ENCODE peak calls at places on chromosome 7, in ten cellular contexts. Y, F, E, L, Z, A, I, K, J and R are unnamed samples.

GRCh38 chr7:128215739-128216138 is 25.3 kb upstream of the LEP start:
- DNase-seq in Y (no peak), F (no peak), E (no peak), L (no peak), Z (no peak), A (peak; percentile 19), I (peak; percentile 48), K (no peak), J (peak; percentile 38), R (no peak)

GRCh38 chr7:101377189-101377736 is 14.6 kb downstream of the COL26A1 start:
- DNase-seq in Y (no peak), F (no peak), E (no peak), L (no peak), Z (no peak), A (no peak), I (peak; percentile 36), K (no peak), J (no peak), R (no peak)

GRCh38 chr7:90834771-90835170 is 238.7 kb downstream of the CDK14 start:
- DNase-seq in Y (no peak), F (no peak), E (no peak), L (no peak), Z (no peak), A (no peak), I (no peak), K (no peak), J (no peak), R (no peak)

GRCh38 chr7:100464210-100464660 is at the start of gene SPACDR:
- DNase-seq in Y (no peak), F (no peak), E (no peak), L (no peak), Z (no peak), A (no peak), I (peak; percentile 30), K (no peak), J (no peak), R (no peak)

GRCh38 chr7:158282461-158283001 is 305.1 kb downstream of the PTPRN2 start:
- DNase-seq in Y (no peak), F (no peak), E (no peak), L (no peak), Z (no peak), A (no peak), I (no peak), K (no peak), J (no peak), R (no peak)

GRCh38 chr7:90595801-90596683 is at the start of gene CDK14:
- DNase-seq in Y (peak; percentile 66), F (peak; percentile 76), E (peak; percentile 54), L (peak; percentile 71), Z (peak; percentile 77), A (peak; percentile 25), I (peak; percentile 91), K (peak; percentile 77), J (peak; percentile 59), R (peak; percentile 81)

GRCh38 chr7:114047889-114048288 is 129.1 kb upstream of the PPP1R3A start:
- DNase-seq in Y (peak; percentile 1), F (no peak), E (no peak), L (no peak), Z (no peak), A (no peak), I (peak; percentile 87), K (peak; percentile 63), J (no peak), R (no peak)

GRCh38 chr7:51019231-51019844 is 236.6 kb upstream of the GRB10 start:
- DNase-seq in Y (no peak), F (no peak), E (no peak), L (peak; percentile 34), Z (no peak), A (no peak), I (peak; percentile 62), K (peak; percentile 66), J (peak; percentile 89), R (no peak)

GRCh38 chr7:156026076-156027002 is 214.1 kb upstream of the SHH start:
- DNase-seq in Y (no peak), F (no peak), E (no peak), L (no peak), Z (no peak), A (no peak), I (no peak), K (no peak), J (no peak), R (no peak)

GRCh38 chr7:20783716-20784310 is 2.9 kb downstream of the SP8 start:
- DNase-seq in Y (no peak), F (peak; percentile 51), E (no peak), L (no peak), Z (no peak), A (no peak), I (peak; percentile 45), K (peak; percentile 54), J (peak; percentile 48), R (no peak)

GRCh38 chr7:113639221-113639620 is 279.6 kb downstream of the PPP1R3A start:
- DNase-seq in Y (no peak), F (no peak), E (no peak), L (no peak), Z (no peak), A (no peak), I (no peak), K (no peak), J (no peak), R (no peak)